ENCODE peak calls at places on chromosomes 12 and 14, in five cellular contexts. O is RCC 7860; N is WERI-Rb-1; R is stimulated activated CD8-positive, alpha-beta memory T cell treated with anti-CD3 and anti-CD28 coated beads, Interleukin-12 subunit alpha, Interleukin-12 subunit beta, amount 100 ng/mL, for 1 hour; K is HT1080. F is an unnamed sample.

GRCh38 chr12:51963477-51963876 is 12.0 kb downstream of the ACVR1B start:
- DNase-seq in O (no peak), N (no peak), R (no peak), K (no peak), F (no peak)

GRCh38 chr12:128791395-128792322 is 32.1 kb downstream of the SLC15A4 start:
- DNase-seq in O (peak), N (no peak), R (no peak), K (peak), F (no peak)

GRCh38 chr12:52230364-52231281 is 2.4 kb upstream of the KRT7 start:
- DNase-seq in O (peak), N (no peak), R (no peak), K (peak), F (no peak)

GRCh38 chr14:31887929-31888580 is 189.0 kb upstream of the ARHGAP5 start:
- DNase-seq in O (no peak), N (no peak), R (no peak), K (no peak), F (no peak)

GRCh38 chr14:75046275-75046674 is 5.0 kb downstream of the MLH3 start:
- DNase-seq in O (no peak), N (no peak), R (no peak), K (no peak), F (no peak)

GRCh38 chr12:124041907-124042306 is 68.9 kb downstream of the ZNF664 start:
- DNase-seq in O (no peak), N (no peak), R (no peak), K (no peak), F (no peak)

GRCh38 chr12:4118017-4118510 is 155.5 kb upstream of the CCND2 start:
- DNase-seq in O (no peak), N (no peak), R (no peak), K (peak), F (no peak)

GRCh38 chr12:34392741-34393085 is 370.4 kb downstream of the ALG10 start:
- DNase-seq in O (no peak), N (no peak), R (no peak), K (no peak), F (no peak)

GRCh38 chr14:105525861-105526780 is at the start of gene TMEM121:
- DNase-seq in O (no peak), N (peak), R (no peak), K (no peak), F (no peak)

GRCh38 chr12:102769323-102769916 is 147.6 kb downstream of the PAH start:
- DNase-seq in O (peak), N (peak), R (peak), K (peak), F (no peak)

GRCh38 chr14:24108336-24108874 is 6.2 kb upstream of the DCAF11 start:
- DNase-seq in O (no peak), N (no peak), R (no peak), K (no peak), F (no peak)

GRCh38 chr12:1350055-1350933 is 244.1 kb downstream of the FBXL14 start:
- DNase-seq in O (peak), N (no peak), R (no peak), K (peak), F (no peak)

GRCh38 chr12:69415471-69416275 is 54.5 kb upstream of the FRS2 start:
- DNase-seq in O (no peak), N (peak), R (no peak), K (peak), F (no peak)

GRCh38 chr12:110928700-110929099 is 8.3 kb upstream of the MYL2 start:
- DNase-seq in O (no peak), N (no peak), R (no peak), K (no peak), F (no peak)

GRCh38 chr14:77028384-77029246 is at the start of gene IRF2BPL:
- DNase-seq in O (peak), N (peak), R (peak), K (peak), F (peak)

GRCh38 chr14:102317564-102318248 is 1.8 kb upstream of the ZNF839 start:
- DNase-seq in O (no peak), N (peak), R (no peak), K (no peak), F (no peak)

F was measured in activated gamma-delta T cell treated with anti-CD3 and anti-CD28 coated beads, Interleukin-2, amount 50 U/mL, for 16 hours.